ENCODE peak calls at places on chromosomes 12 and 14, in ten cellular contexts. L is activated gamma-delta T cell treated with Interleukin-2 at 50 U/mL for 16 hours; O is AG08395; N is NCI-H2171 treated with DMSO at 0.1 percent for 48 hours; R is stimulated activated CD4-positive, alpha-beta T cell treated with anti-CD3 and anti-CD28 coated beads, Interleukin-2, amount 100 ng/mL, for 24 hours; Y is NCI-H2081; A is fibroblast of gingiva; C is activated CD4-positive, alpha-beta memory T cell treated with anti-CD3 and anti-CD28 coated beads, Interleukin-2, amount 10 ng/mL, durations not matched to agents 7 days and 5 days; Q is HCT116; M is AG10803. H is an unnamed sample.

GRCh38 chr12:52221912-52222457 is 11.1 kb upstream of the KRT7 start:
- DNase-seq in L (peak), O (no peak), N (no peak), R (peak), Y (peak), A (peak), C (peak), Q (peak), M (peak), H (no peak)

GRCh38 chr12:18171571-18171970 is 81.6 kb upstream of the RERGL start:
- DNase-seq in L (no peak), O (no peak), N (no peak), R (no peak), Y (no peak), A (no peak), C (no peak), Q (no peak), M (peak), H (no peak)

GRCh38 chr12:92462049-92462448 is 240.7 kb upstream of the PLEKHG7 start:
- DNase-seq in L (no peak), O (no peak), N (no peak), R (no peak), Y (no peak), A (no peak), C (peak), Q (no peak), M (peak), H (no peak)

GRCh38 chr12:122785503-122785902 is 11.1 kb downstream of the CCDC62 start:
- DNase-seq in L (no peak), O (no peak), N (no peak), R (no peak), Y (no peak), A (no peak), C (no peak), Q (no peak), M (no peak), H (no peak)

GRCh38 chr14:72186461-72187035 is 254.3 kb downstream of the RGS6 start:
- DNase-seq in L (no peak), O (no peak), N (no peak), R (no peak), Y (no peak), A (no peak), C (no peak), Q (no peak), M (no peak), H (no peak)

GRCh38 chr12:49615725-49616124 is 7.6 kb upstream of the PRPF40B start:
- DNase-seq in L (no peak), O (no peak), N (no peak), R (no peak), Y (no peak), A (no peak), C (no peak), Q (no peak), M (peak), H (no peak)

GRCh38 chr12:5648692-5649338 is 216.9 kb downstream of the NTF3 start:
- DNase-seq in L (no peak), O (peak), N (peak), R (no peak), Y (peak), A (no peak), C (no peak), Q (peak), M (peak), H (peak)

GRCh38 chr12:89636054-89636775 is 72.4 kb downstream of the ATP2B1 start:
- DNase-seq in L (no peak), O (peak), N (no peak), R (no peak), Y (no peak), A (no peak), C (no peak), Q (no peak), M (peak), H (no peak)

GRCh38 chr14:43706901-43707300 is 800.2 kb downstream of the FSCB start:
- DNase-seq in L (no peak), O (no peak), N (no peak), R (no peak), Y (no peak), A (peak), C (no peak), Q (no peak), M (no peak), H (no peak)

GRCh38 chr14:80414080-80414479 is 202.8 kb upstream of the DIO2 start:
- DNase-seq in L (no peak), O (no peak), N (no peak), R (no peak), Y (no peak), A (no peak), C (no peak), Q (no peak), M (no peak), H (no peak)

GRCh38 chr14:102390064-102390463 is 27.3 kb downstream of the TECPR2 start:
- DNase-seq in L (no peak), O (no peak), N (no peak), R (no peak), Y (no peak), A (no peak), C (no peak), Q (no peak), M (peak), H (no peak)

GRCh38 chr12:20620311-20620710 is 74.8 kb upstream of the SLCO1C1 start:
- DNase-seq in L (no peak), O (no peak), N (no peak), R (no peak), Y (no peak), A (peak), C (no peak), Q (no peak), M (peak), H (no peak)

GRCh38 chr12:19177754-19178153 is 48.2 kb downstream of the PLEKHA5 start:
- DNase-seq in L (no peak), O (peak), N (no peak), R (no peak), Y (no peak), A (no peak), C (no peak), Q (no peak), M (no peak), H (no peak)

GRCh38 chr14:56554301-56554700 is 25.3 kb upstream of the TMEM260 start:
- DNase-seq in L (no peak), O (no peak), N (no peak), R (no peak), Y (no peak), A (no peak), C (no peak), Q (no peak), M (no peak), H (no peak)

GRCh38 chr14:100888789-100889315 is 14.7 kb downstream of the RTL1 start:
- DNase-seq in L (no peak), O (no peak), N (no peak), R (no peak), Y (peak), A (no peak), C (no peak), Q (no peak), M (peak), H (no peak)

GRCh38 chr14:89214221-89214965 is 202.6 kb downstream of the FOXN3 start:
- DNase-seq in L (no peak), O (no peak), N (peak), R (no peak), Y (peak), A (peak), C (no peak), Q (no peak), M (peak), H (no peak)

GRCh38 chr12:5260086-5260485 is 171.8 kb upstream of the NTF3 start:
- DNase-seq in L (no peak), O (no peak), N (no peak), R (no peak), Y (no peak), A (no peak), C (no peak), Q (no peak), M (peak), H (no peak)

GRCh38 chr12:104805186-104805585 is 152.9 kb downstream of the SLC41A2 start:
- DNase-seq in L (no peak), O (peak), N (no peak), R (no peak), Y (no peak), A (peak), C (no peak), Q (no peak), M (peak), H (no peak)

GRCh38 chr14:67413806-67414769 is 2.1 kb upstream of the PLEK2 start:
- DNase-seq in L (no peak), O (peak), N (no peak), R (peak), Y (no peak), A (no peak), C (peak), Q (peak), M (peak), H (no peak)

GRCh38 chr12:41769810-41770209 is 374.9 kb downstream of the GXYLT1 start:
- DNase-seq in L (no peak), O (no peak), N (peak), R (no peak), Y (no peak), A (no peak), C (no peak), Q (no peak), M (no peak), H (no peak)

GRCh38 chr14:104632781-104633180 is 28.2 kb upstream of the TMEM179 start:
- DNase-seq in L (no peak), O (no peak), N (no peak), R (no peak), Y (no peak), A (no peak), C (no peak), Q (no peak), M (no peak), H (no peak)

GRCh38 chr14:60092516-60092915 is 793 bp downstream of the PCNX4 start:
- DNase-seq in L (no peak), O (peak), N (peak), R (peak), Y (no peak), A (peak), C (peak), Q (no peak), M (peak), H (no peak)

GRCh38 chr12:124517260-124518050 is 50.0 kb downstream of the NCOR2 start:
- DNase-seq in L (no peak), O (peak), N (peak), R (no peak), Y (peak), A (peak), C (no peak), Q (no peak), M (peak), H (no peak)

GRCh38 chr12:98736352-98737326 is 91.5 kb downstream of the APAF1 start:
- DNase-seq in L (no peak), O (no peak), N (peak), R (no peak), Y (peak), A (peak), C (no peak), Q (no peak), M (no peak), H (no peak)

GRCh38 chr12:93127582-93128331 is 198.7 kb upstream of the EEA1 start:
- DNase-seq in L (no peak), O (peak), N (peak), R (no peak), Y (peak), A (peak), C (no peak), Q (no peak), M (peak), H (no peak)

GRCh38 chr12:115354007-115354452 is 670.1 kb upstream of the TBX3 start:
- DNase-seq in L (no peak), O (peak), N (no peak), R (no peak), Y (no peak), A (peak), C (no peak), Q (peak), M (peak), H (no peak)

GRCh38 chr14:90191585-90191984 is 64.8 kb upstream of the PSMC1 start:
- DNase-seq in L (no peak), O (no peak), N (no peak), R (no peak), Y (no peak), A (no peak), C (no peak), Q (no peak), M (no peak), H (no peak)

GRCh38 chr12:124130717-124131670 is 158.0 kb downstream of the ZNF664 start:
- DNase-seq in L (no peak), O (no peak), N (no peak), R (no peak), Y (peak), A (no peak), C (no peak), Q (no peak), M (no peak), H (no peak)